ENCODE peak calls at places on chromosome 21, in nine cellular contexts. J is transverse colon, O is stomach, I is suprapubic skin, X is esophagus muscularis mucosa, E is ovary, R is GM12878, H is H1, W is tibial nerve. Z is an unnamed sample.
A peak's percentile ranks its signal among the peaks of the same experiment; 100 is the strongest.

GRCh38 chr21:25563399-25564116 is 43.7 kb downstream of the MRPL39 start:
- DNase-seq in I (no peak), R (peak; percentile 87), X (no peak), J (peak; percentile 30), W (no peak), H (no peak), O (no peak), E (no peak), Z (no peak)

GRCh38 chr21:25370311-25370744 is 237.0 kb downstream of the MRPL39 start:
- DNase-seq in I (no peak), O (no peak), J (no peak), E (no peak), R (no peak), X (no peak), H (no peak), W (no peak), Z (no peak)

GRCh38 chr21:36388835-36389234 is 3.6 kb downstream of the CHAF1B start:
- DNase-seq in W (no peak), H (no peak), E (no peak), R (no peak), X (no peak), I (no peak), J (no peak), O (no peak), Z (peak; percentile 56)

GRCh38 chr21:17003221-17003620 is 509.6 kb upstream of the CXADR start:
- DNase-seq in O (no peak), H (no peak), I (no peak), E (no peak), J (no peak), R (no peak), X (no peak), W (no peak), Z (no peak)

GRCh38 chr21:14080040-14080763 is 130.6 kb downstream of the LIPI start:
- DNase-seq in R (no peak), W (no peak), X (no peak), I (no peak), J (no peak), O (no peak), H (no peak), E (no peak), Z (no peak)

GRCh38 chr21:34986561-34987533 is 62.3 kb downstream of the RUNX1 start:
- DNase-seq in W (no peak), I (no peak), O (no peak), R (peak; percentile 72), H (no peak), E (no peak), X (no peak), J (no peak), Z (no peak)

GRCh38 chr21:34120867-34121266 is 47.5 kb downstream of the MRPS6 start:
- DNase-seq in X (no peak), E (no peak), O (no peak), R (no peak), H (no peak), I (no peak), J (no peak), W (no peak), Z (no peak)

GRCh38 chr21:30674312-30674711 is 31.6 kb downstream of the KRTAP20-3 start:
- DNase-seq in R (no peak), W (no peak), E (no peak), I (no peak), O (no peak), J (no peak), H (no peak), X (no peak), Z (no peak)

GRCh38 chr21:33949516-33950424 is 34.2 kb upstream of the ATP5PO start:
- DNase-seq in R (peak; percentile 76), J (no peak), H (peak; percentile 29), W (no peak), O (no peak), E (no peak), I (no peak), X (no peak), Z (no peak)

GRCh38 chr21:25371831-25372434 is 235.3 kb downstream of the MRPL39 start:
- DNase-seq in J (no peak), R (no peak), X (no peak), I (no peak), H (no peak), E (no peak), O (no peak), W (no peak), Z (no peak)

GRCh38 chr21:17576080-17576835 is 36.4 kb downstream of the BTG3 start:
- DNase-seq in R (no peak), H (no peak), O (no peak), X (no peak), W (no peak), J (no peak), E (no peak), I (no peak), Z (no peak)

GRCh38 chr21:26798856-26799751 is 46.1 kb downstream of the ADAMTS1 start:
- DNase-seq in X (no peak), R (no peak), J (no peak), W (no peak), I (no peak), E (no peak), O (no peak), H (no peak), Z (no peak)

GRCh38 chr21:35138665-35139381 is 89.7 kb upstream of the RUNX1 start:
- DNase-seq in O (no peak), R (no peak), H (no peak), E (no peak), I (no peak), J (no peak), W (no peak), X (no peak), Z (no peak)

GRCh38 chr21:20258542-20258941 is 739.7 kb upstream of the NCAM2 start:
- DNase-seq in O (no peak), E (no peak), I (no peak), H (no peak), X (no peak), R (no peak), J (no peak), W (no peak), Z (no peak)

GRCh38 chr21:15250384-15250783 is 185.6 kb upstream of the NRIP1 start:
- DNase-seq in J (no peak), X (no peak), W (no peak), O (no peak), I (no peak), R (no peak), H (no peak), E (no peak), Z (no peak)

GRCh38 chr21:29657228-29657989 is 282.4 kb downstream of the GRIK1 start:
- DNase-seq in H (no peak), W (no peak), O (no peak), E (no peak), I (no peak), R (no peak), X (no peak), J (no peak), Z (no peak)

GRCh38 chr21:29658177-29658933 is 281.4 kb downstream of the GRIK1 start:
- DNase-seq in J (no peak), W (no peak), I (no peak), R (no peak), O (no peak), H (no peak), X (no peak), E (no peak), Z (no peak)

GRCh38 chr21:29658934-29659203 is 280.9 kb downstream of the GRIK1 start:
- DNase-seq in O (no peak), I (no peak), H (no peak), R (no peak), J (no peak), E (no peak), W (no peak), X (no peak), Z (no peak)

GRCh38 chr21:29661672-29662442 is 277.9 kb downstream of the GRIK1 start:
- DNase-seq in E (no peak), O (no peak), H (no peak), R (no peak), X (no peak), W (no peak), J (no peak), I (no peak), Z (no peak)

DNA sequence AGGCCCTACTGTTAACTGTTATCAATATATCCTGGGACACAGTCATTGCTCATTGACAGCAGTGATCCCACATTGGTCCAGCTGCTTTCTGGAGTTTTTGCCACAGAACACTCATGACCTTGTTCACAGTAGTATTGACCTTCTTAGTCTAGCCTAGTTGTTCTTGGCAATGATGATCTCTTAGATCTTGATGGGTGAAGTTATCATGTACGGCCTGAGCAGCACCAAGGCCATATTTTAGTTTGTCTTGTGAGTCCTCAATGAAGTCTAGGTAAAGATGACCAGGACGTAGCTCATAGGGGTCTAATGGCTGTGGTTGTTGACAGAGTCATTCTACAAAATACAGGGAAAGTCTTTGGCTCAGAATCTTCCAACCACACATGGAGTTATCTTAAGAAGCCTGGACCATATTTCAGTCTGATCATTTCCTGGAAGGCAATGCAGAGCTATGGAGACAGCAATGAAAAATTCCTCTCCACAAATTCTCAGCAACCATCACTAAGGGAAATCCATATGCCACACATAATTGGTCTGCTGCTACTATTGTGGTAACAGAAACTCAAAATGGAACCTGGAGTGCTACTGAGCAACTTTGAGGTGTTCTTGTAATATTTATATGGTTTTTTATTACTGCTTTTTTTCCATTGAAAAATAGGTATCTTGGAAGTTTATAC is 279.6 kb downstream of the GRIK1 start:
- DNase-seq in X (no peak), R (no peak), W (no peak), E (no peak), J (no peak), H (no peak), O (no peak), I (no peak), Z (no peak)
- TF ChIP-seq POLR2A in X (no peak), R (no peak), W (no peak), E (no peak), J (no peak), H (no peak), O (no peak), I (no peak), Z (no peak)

DNA sequence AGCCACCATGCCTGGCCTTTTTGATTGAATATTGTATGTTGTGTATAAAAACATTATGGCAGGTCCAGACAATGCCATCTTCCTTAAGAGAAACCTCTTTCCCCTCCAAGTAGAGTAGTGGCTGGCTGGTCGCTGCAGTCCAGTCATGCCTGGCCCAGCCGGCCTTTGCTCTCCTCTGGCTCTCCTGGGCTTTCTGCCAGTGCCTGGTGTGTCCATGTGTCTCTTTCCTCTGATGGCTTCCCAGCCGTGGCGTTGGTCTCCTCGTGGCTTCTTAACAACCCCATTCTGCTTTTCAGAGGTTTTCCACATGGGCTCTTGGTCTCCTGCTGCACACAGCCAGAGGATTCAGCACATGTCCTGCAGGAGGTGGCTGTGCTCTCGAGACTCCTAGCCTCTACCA is 58.7 kb downstream of the DIP2A start:
- DNase-seq in I (no peak), O (peak; percentile 33), X (no peak), H (no peak), J (no peak), W (no peak), E (no peak), R (no peak), Z (no peak)
- TF ChIP-seq EP300 in I (no peak), O (no peak), X (no peak), H (no peak), J (no peak), W (no peak), E (no peak), R (no peak), Z (no peak)

GRCh38 chr21:45377325-45377709 is 27.6 kb upstream of the COL18A1 start:
- DNase-seq in X (no peak), I (no peak), O (no peak), R (no peak), H (no peak), W (no peak), E (no peak), J (no peak), Z (no peak)
- H3K27me3 ChIP-seq in X (no peaks in the 10 kb centered on the region), I (peaks cover 4% of the 10 kb centered on the region), O (no peaks in the 10 kb centered on the region), R (no peaks in the 10 kb centered on the region), H (no peaks in the 10 kb centered on the region), W (no peaks in the 10 kb centered on the region), E (no peaks in the 10 kb centered on the region), J (peaks cover 4% of the 10 kb centered on the region), Z (no peaks in the 10 kb centered on the region)

GRCh38 chr21:41453198-41453597 is 27.2 kb downstream of the MX1 start:
- DNase-seq in O (no peak), H (no peak), I (no peak), R (no peak), W (no peak), X (no peak), E (no peak), J (no peak), Z (no peak)
- TF ChIP-seq POLR2A in O (no peak), H (no peak), I (no peak), R (peak; percentile 63), W (no peak), X (no peak), E (no peak), J (no peak), Z (no peak)